ENCODE peak calls at places on chromosome 12, in five cellular contexts. L is Peyer's patch; N is CD4-positive, alpha-beta memory T cell; P is thoracic aorta; Q is heart right ventricle. B is an unnamed sample.

GRCh38 chr12:21456291-21456780 is 18.9 kb downstream of the PYROXD1 start:
- DNase-seq in L (no peak), N (peak; percentile 61), P (no peak), Q (no peak), B (peak; percentile 11)

GRCh38 chr12:118297284-118297683 is 75.4 kb downstream of the TAOK3 start:
- DNase-seq in Q (no peak), L (no peak), N (no peak), P (no peak), B (no peak)

GRCh38 chr12:4286771-4287317 is 13.3 kb downstream of the CCND2 start:
- DNase-seq in N (no peak), Q (no peak), P (no peak), L (no peak), B (no peak)

GRCh38 chr12:64551676-64552075 is 58.6 kb upstream of the RASSF3 start:
- DNase-seq in P (no peak), Q (no peak), L (no peak), N (no peak), B (no peak)

GRCh38 chr12:79301181-79301580 is 389.6 kb downstream of the PAWR start:
- DNase-seq in N (no peak), Q (no peak), L (no peak), P (no peak), B (no peak)

GRCh38 chr12:93292213-93292612 is 85.5 kb upstream of the NUDT4 start:
- DNase-seq in N (no peak), Q (no peak), L (no peak), P (no peak), B (no peak)

GRCh38 chr12:58931518-58931917 is 11.2 kb upstream of the LRIG3 start:
- DNase-seq in N (no peak), Q (no peak), P (no peak), L (no peak), B (no peak)

GRCh38 chr12:7994731-7995205 is 37.7 kb upstream of the FOXJ2 start:
- DNase-seq in N (no peak), Q (no peak), P (no peak), L (no peak), B (no peak)

GRCh38 chr12:91273542-91273941 is 90.9 kb upstream of the DCN start:
- DNase-seq in P (no peak), N (no peak), Q (no peak), L (no peak), B (no peak)

GRCh38 chr12:30691122-30691879 is 4.4 kb downstream of the IPO8 start:
- DNase-seq in L (no peak), N (no peak), P (no peak), Q (no peak), B (no peak)

GRCh38 chr12:34397591-34398365 is 375.5 kb downstream of the ALG10 start:
- DNase-seq in Q (peak; percentile 2), L (peak; percentile 6), P (no peak), N (no peak), B (no peak)

GRCh38 chr12:108358580-108358965 is 19.5 kb upstream of the CMKLR1 start:
- DNase-seq in Q (no peak), N (no peak), P (no peak), L (no peak), B (no peak)

GRCh38 chr12:116121453-116121871 is 156.0 kb downstream of the MED13L start:
- DNase-seq in P (no peak), L (no peak), Q (no peak), N (no peak), B (no peak)

GRCh38 chr12:116125981-116126566 is 151.4 kb downstream of the MED13L start:
- DNase-seq in Q (no peak), L (no peak), N (no peak), P (no peak), B (no peak)

GRCh38 chr12:116125084-116125483 is 152.4 kb downstream of the MED13L start:
- DNase-seq in P (no peak), L (no peak), N (no peak), Q (no peak), B (no peak)

GRCh38 chr12:116122639-116123038 is 154.9 kb downstream of the MED13L start:
- DNase-seq in L (no peak), N (no peak), P (no peak), Q (no peak), B (no peak)

GRCh38 chr12:116123511-116124258 is 153.8 kb downstream of the MED13L start:
- DNase-seq in P (no peak), L (no peak), N (no peak), Q (no peak), B (no peak)
- H3K4me1 ChIP-seq in P (peaks cover 93% of the 10 kb centered on the region), L (no peaks in the 10 kb centered on the region), N (peaks cover 53% of the 10 kb centered on the region), Q (peaks cover 52% of the 10 kb centered on the region), B (peaks cover 15% of the 10 kb centered on the region)

DNA sequence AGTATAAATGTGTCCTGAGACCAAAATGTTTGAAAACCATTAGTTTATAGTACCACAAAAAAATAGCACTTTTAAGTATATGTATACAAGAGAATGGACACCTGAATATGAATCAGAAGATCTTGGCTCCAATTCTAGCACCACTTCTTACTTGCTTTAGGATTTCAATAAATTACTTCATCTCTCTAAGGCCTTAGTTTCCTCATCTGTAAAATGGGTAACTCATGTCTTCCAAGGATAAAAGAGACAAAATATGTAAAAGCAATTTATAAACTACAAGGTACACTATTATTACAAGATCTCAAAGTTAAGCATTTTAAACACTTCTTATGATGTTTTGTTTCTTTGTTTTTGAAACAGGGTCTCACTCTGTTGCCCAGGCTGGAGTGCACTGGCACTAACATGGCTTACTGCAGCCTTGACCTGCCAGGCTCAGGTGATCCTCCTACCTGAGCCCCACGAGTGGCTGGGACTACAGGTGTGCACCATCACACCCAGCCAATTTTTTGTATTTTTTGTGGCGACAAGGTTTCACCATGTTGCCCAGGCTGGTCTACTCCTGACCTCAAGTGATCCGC is 9.4 kb downstream of the DUSP16 start:
- DNase-seq in N (no peak), P (no peak), L (no peak), Q (no peak), B (no peak)
- H3K4me1 ChIP-seq in N (peaks cover 25% of the 10 kb centered on the region), P (peaks cover 6% of the 10 kb centered on the region), L (no peaks in the 10 kb centered on the region), Q (peaks cover 4% of the 10 kb centered on the region), B (peaks cover 4% of the 10 kb centered on the region)

GRCh38 chr12:68901145-68901544 is 31.8 kb downstream of the CPM start:
- DNase-seq in L (no peak), P (no peak), N (no peak), Q (no peak), B (no peak)
- H3K4me1 ChIP-seq in L (no peaks in the 10 kb centered on the region), P (no peaks in the 10 kb centered on the region), N (no peaks in the 10 kb centered on the region), Q (no peaks in the 10 kb centered on the region), B (no peaks in the 10 kb centered on the region)

DNA sequence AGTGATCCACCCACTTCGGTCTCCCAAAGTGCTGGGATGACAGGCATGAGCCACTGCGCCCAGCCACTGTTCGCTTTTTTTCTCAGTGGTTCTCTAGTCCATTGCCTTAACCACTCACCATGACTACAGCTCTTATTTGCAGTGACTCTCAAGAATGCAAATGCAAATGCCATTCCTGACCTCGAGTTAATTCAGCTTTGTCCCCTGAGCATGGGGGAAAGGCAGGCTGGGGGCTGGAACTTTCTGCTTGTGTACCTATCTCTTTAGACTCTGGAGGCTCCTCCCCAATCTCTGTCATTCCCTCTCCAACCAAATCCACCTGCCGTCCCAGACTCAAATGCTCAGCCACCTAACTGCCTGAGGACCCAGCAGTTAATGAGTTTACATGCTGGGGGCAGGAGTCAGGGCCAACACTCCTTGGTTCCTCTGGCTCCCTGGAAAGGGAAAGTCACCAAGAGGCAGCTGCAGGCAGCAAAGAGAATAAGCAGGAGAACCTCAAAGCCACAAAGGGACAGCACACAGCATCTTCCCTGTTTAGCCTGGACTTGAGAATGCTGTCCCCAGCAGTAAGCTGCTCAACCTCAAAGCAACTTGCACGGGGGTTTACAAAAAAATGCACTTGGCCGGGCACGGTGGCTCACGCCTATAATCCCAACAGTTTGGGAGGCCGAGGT is 5.3 kb upstream of the HNF1A start:
- DNase-seq in P (no peak), N (no peak), L (no peak), Q (no peak), B (no peak)
- H3K4me1 ChIP-seq in P (peaks cover 2% of the 10 kb centered on the region), N (peaks cover 3% of the 10 kb centered on the region), L (no peaks in the 10 kb centered on the region), Q (no peaks in the 10 kb centered on the region), B (no peaks in the 10 kb centered on the region)

DNA sequence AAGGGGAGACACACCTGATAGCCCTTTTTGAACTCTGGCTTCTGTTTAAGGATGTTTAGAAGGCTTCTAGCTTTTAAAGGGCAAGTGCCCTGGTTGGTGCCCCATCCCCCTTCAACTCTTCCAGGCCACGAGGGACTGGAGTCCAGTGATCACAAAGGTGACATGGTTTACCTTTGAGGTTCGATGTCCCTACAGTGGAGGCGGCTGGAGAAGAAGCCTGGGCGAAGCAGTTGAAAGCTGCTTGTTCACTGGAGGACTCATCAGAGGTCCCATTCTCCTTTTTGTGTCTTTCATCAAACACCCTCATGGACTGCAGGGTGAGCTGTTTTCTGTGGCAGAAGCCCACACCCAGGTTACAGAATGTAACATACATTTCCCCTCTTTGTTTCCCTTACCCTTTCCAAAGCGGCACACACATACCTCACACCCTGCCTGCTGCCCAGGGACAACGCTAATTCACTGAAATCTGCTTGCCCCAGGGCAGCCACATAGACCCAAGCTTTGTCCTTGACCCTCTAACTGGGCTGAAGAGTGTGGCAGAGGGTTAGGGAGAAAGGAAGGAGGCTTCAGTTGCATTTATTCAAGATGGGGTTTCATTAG is 7.7 kb downstream of the TBX3 start:
- DNase-seq in Q (no peak), P (no peak), N (no peak), L (no peak), B (no peak)
- H3K4me1 ChIP-seq in Q (peaks cover 36% of the 10 kb centered on the region), P (no peaks in the 10 kb centered on the region), N (no peaks in the 10 kb centered on the region), L (no peaks in the 10 kb centered on the region), B (no peaks in the 10 kb centered on the region)

B was measured in effector memory CD4-positive, alpha-beta T cell.